ENCODE peak calls at places on chromosomes 16 and 17, in seven cellular contexts. M is BJ, X is colonic mucosa, S is retinal pigment epithelial cell, A is body of pancreas, L is brain microvascular endothelial cell, J is lower leg skin. B is an unnamed sample.

GRCh38 chr16:3282103-3282746 is 1.1 kb upstream of the ZNF263 start:
- DNase-seq in M (no peak), X (no peak), S (no peak), A (no peak), L (peak), J (peak), B (peak)

GRCh38 chr17:35895602-35896001 is 15.4 kb upstream of the CCL5 start:
- DNase-seq in M (no peak), X (no peak), S (no peak), A (no peak), L (peak), J (no peak), B (no peak)

GRCh38 chr16:53224932-53225533 is 170.2 kb downstream of the CHD9 start:
- DNase-seq in M (no peak), X (no peak), S (no peak), A (no peak), L (peak), J (no peak), B (no peak)

GRCh38 chr17:68290955-68291835 is at the start of the genes ARSG and SLC16A6:
- DNase-seq in M (no peak), X (peak), S (peak), A (peak), L (peak), J (peak), B (peak)

GRCh38 chr17:28573521-28573920 is 2.2 kb upstream of the PIGS start:
- DNase-seq in M (no peak), X (no peak), S (no peak), A (no peak), L (no peak), J (no peak), B (no peak)

GRCh38 chr16:79320956-79321355 is 279.6 kb downstream of the MAF start:
- DNase-seq in M (no peak), X (no peak), S (no peak), A (no peak), L (no peak), J (no peak), B (no peak)

GRCh38 chr16:71499775-71500364 is 10.7 kb upstream of the ZNF19 start:
- DNase-seq in M (no peak), X (peak), S (peak), A (peak), L (peak), J (peak), B (peak)

GRCh38 chr16:3207086-3207953 is 19.3 kb downstream of the OR1F1 start:
- DNase-seq in M (no peak), X (no peak), S (no peak), A (no peak), L (no peak), J (no peak), B (no peak)

GRCh38 chr17:4004517-4005295 is 40.5 kb upstream of the ATP2A3 start:
- DNase-seq in M (no peak), X (peak), S (no peak), A (peak), L (no peak), J (no peak), B (peak)

GRCh38 chr16:65005696-65006095 is 116.2 kb downstream of the CDH11 start:
- DNase-seq in M (no peak), X (no peak), S (no peak), A (no peak), L (peak), J (no peak), B (no peak)

GRCh38 chr16:2210386-2211365 is at the start of gene BRICD5:
- DNase-seq in M (no peak), X (no peak), S (no peak), A (no peak), L (no peak), J (no peak), B (no peak)

GRCh38 chr17:78045316-78045715 is 83.2 kb downstream of the TMC6 start:
- DNase-seq in M (no peak), X (no peak), S (no peak), A (no peak), L (no peak), J (no peak), B (no peak)

GRCh38 chr16:53901396-53901795 is 197.4 kb downstream of the FTO start:
- DNase-seq in M (no peak), X (no peak), S (no peak), A (no peak), L (no peak), J (no peak), B (no peak)

GRCh38 chr17:57130708-57131461 is 45.8 kb downstream of the AKAP1 start:
- DNase-seq in M (no peak), X (peak), S (peak), A (peak), L (peak), J (peak), B (peak)

GRCh38 chr17:37551788-37552187 is 57.4 kb downstream of the SYNRG start:
- DNase-seq in M (no peak), X (no peak), S (no peak), A (no peak), L (no peak), J (no peak), B (no peak)

GRCh38 chr17:81081217-81081616 is 46.3 kb downstream of the BAIAP2 start:
- DNase-seq in M (no peak), X (no peak), S (no peak), A (no peak), L (no peak), J (no peak), B (no peak)

GRCh38 chr16:894136-894535 is 76.6 kb downstream of the LMF1 start:
- DNase-seq in M (no peak), X (no peak), S (no peak), A (no peak), L (no peak), J (no peak), B (no peak)

GRCh38 chr16:896261-897199 is 74.3 kb downstream of the LMF1 start:
- DNase-seq in M (no peak), X (no peak), S (no peak), A (no peak), L (no peak), J (no peak), B (no peak)

GRCh38 chr16:895371-895770 is 75.4 kb downstream of the LMF1 start:
- DNase-seq in M (no peak), X (no peak), S (no peak), A (no peak), L (no peak), J (no peak), B (no peak)

GRCh38 chr16:893360-893759 is 77.4 kb downstream of the LMF1 start:
- DNase-seq in M (no peak), X (no peak), S (no peak), A (no peak), L (no peak), J (no peak), B (no peak)

DNA sequence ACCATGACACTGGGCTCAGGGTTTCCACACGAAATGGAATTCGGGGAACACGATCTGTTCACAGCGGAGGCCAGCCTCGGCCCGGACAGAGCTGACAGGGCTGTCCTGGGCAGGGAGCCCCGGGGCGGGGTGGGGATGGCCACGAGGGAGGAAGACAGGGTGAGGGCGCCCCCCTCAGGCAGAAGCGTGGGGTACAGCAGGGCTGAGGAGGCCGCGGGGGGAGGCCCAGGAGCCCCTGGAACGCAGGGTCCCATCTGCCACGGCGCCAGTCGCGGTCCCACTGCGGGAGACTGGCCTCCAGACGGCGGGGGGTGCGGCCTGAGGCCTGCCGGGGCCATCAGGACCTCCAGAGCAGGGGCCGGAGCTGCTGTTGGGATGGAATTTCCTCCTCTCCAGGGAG is 75.9 kb downstream of the LMF1 start:
- DNase-seq in M (no peak), X (no peak), S (no peak), A (no peak), L (no peak), J (no peak), B (no peak)
- TF ChIP-seq CTCF in M (no peak), X (no peak), S (peak), A (no peak), L (no peak), J (no peak), B (no peak)

GRCh38 chr17:42255425-42255810 is 20.8 kb downstream of the STAT5B start:
- DNase-seq in M (no peak), X (no peak), S (no peak), A (no peak), L (no peak), J (no peak), B (no peak)
- TF ChIP-seq CTCF in M (no peak), X (no peak), S (no peak), A (no peak), L (no peak), J (no peak), B (no peak)

GRCh38 chr16:17277981-17278381 is 192.8 kb downstream of the XYLT1 start:
- DNase-seq in M (no peak), X (peak), S (no peak), A (peak), L (no peak), J (no peak), B (peak)
- TF ChIP-seq CTCF in M (peak), X (peak), S (peak), A (peak), L (peak), J (no peak), B (no peak)

DNA sequence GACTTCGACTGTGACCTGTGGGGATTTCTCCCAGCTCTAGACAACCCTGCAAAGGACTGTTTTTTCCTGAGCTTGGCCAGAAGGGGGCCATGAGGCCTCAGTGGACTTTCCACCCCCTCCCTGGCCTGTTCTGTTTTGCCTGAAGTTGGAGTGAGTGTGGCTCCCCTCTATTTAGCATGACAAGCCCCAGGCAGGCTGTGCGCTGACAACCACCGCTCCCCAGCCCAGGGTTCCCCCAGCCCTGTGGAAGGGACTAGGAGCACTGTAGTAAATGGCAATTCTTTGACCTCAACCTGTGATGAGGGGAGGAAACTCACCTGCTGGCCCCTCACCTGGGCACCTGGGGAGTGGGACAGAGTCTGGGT is 19.3 kb downstream of the NGFR start:
- DNase-seq in M (no peak), X (no peak), S (no peak), A (peak), L (no peak), J (no peak), B (peak)
- TF ChIP-seq CTCF in M (peak), X (no peak), S (peak), A (no peak), L (peak), J (no peak), B (peak)

GRCh38 chr17:73715714-73716113 is 71.5 kb upstream of the SDK2 start:
- DNase-seq in M (no peak), X (no peak), S (no peak), A (no peak), L (no peak), J (no peak), B (no peak)
- TF ChIP-seq CTCF in M (no peak), X (no peak), S (no peak), A (no peak), L (no peak), J (no peak), B (no peak)